ENCODE peak calls at places on chromosomes 16 and 17, in five cellular contexts. L is pons, R is transverse colon, A is KBM-7, F is OCI-M1. X is an unnamed sample.

GRCh38 chr16:68377667-68378420 is 67.0 kb downstream of the PRMT7 start:
- DNase-seq in R (no peak), F (no peak), A (no peak), L (no peak), X (no peak)

GRCh38 chr17:1047177-1047885 is 50.4 kb downstream of the TIMM22 start:
- DNase-seq in L (no peak), A (no peak), R (no peak), F (no peak), X (peak; percentile 48)

GRCh38 chr17:57408064-57408811 is 151.9 kb downstream of the MSI2 start:
- DNase-seq in A (no peak), R (peak; percentile 42), L (peak; percentile 86), F (no peak), X (peak; percentile 60)

GRCh38 chr16:19874816-19875546 is 9.7 kb downstream of the GPRC5B start:
- DNase-seq in A (peak; percentile 60), R (no peak), F (no peak), L (peak; percentile 34), X (no peak)

GRCh38 chr16:714558-715447 is at the start of gene METRN:
- DNase-seq in A (peak; percentile 77), L (peak; percentile 80), R (peak; percentile 94), F (peak; percentile 68), X (peak; percentile 85)

GRCh38 chr16:11211977-11212818 is 43.8 kb downstream of the SOCS1 start:
- DNase-seq in F (no peak), A (no peak), L (no peak), R (no peak), X (no peak)

GRCh38 chr16:79509906-79510305 is 90.6 kb downstream of the MAF start:
- DNase-seq in R (no peak), A (no peak), F (no peak), L (no peak), X (no peak)

GRCh38 chr17:27207073-27207511 is 86.8 kb upstream of the WSB1 start:
- DNase-seq in L (no peak), A (no peak), R (no peak), F (peak; percentile 59), X (no peak)

GRCh38 chr17:21680366-21680765 is 12.0 kb upstream of the KCNJ18 start:
- DNase-seq in F (no peak), A (no peak), L (no peak), R (no peak), X (no peak)

GRCh38 chr16:58510097-58510775 is 5.1 kb upstream of the SETD6 start:
- DNase-seq in A (no peak), F (no peak), L (no peak), R (no peak), X (no peak)

GRCh38 chr17:50186661-50187402 is 14.6 kb downstream of the COL1A1 start:
- DNase-seq in A (no peak), L (no peak), F (no peak), R (no peak), X (no peak)

GRCh38 chr16:70774261-70774660 is 26.7 kb downstream of the VAC14 start:
- DNase-seq in L (no peak), F (no peak), A (no peak), R (no peak), X (no peak)

GRCh38 chr16:85836706-85837582 is 37.4 kb downstream of the COX4I1 start:
- DNase-seq in L (no peak), R (no peak), F (no peak), A (no peak), X (no peak)

GRCh38 chr17:56499799-56500388 is 93.6 kb upstream of the NOG start:
- DNase-seq in F (peak; percentile 56), L (peak; percentile 10), R (no peak), A (peak; percentile 64), X (no peak)

GRCh38 chr16:67030221-67030962 is 1.4 kb downstream of the CBFB start:
- DNase-seq in R (no peak), L (peak; percentile 20), A (peak; percentile 11), F (peak; percentile 55), X (no peak)

GRCh38 chr17:79531191-79531590 is 79.7 kb downstream of the RBFOX3 start:
- DNase-seq in L (no peak), F (no peak), R (no peak), A (no peak), X (no peak)

GRCh38 chr16:56800355-56800754 is 64.7 kb upstream of the SLC12A3 start:
- DNase-seq in L (no peak), R (no peak), F (no peak), A (no peak), X (no peak)

GRCh38 chr17:32954477-32954876 is 26.5 kb downstream of the TMEM98 start:
- DNase-seq in A (no peak), L (no peak), F (no peak), R (peak; percentile 88), X (peak; percentile 86)

GRCh38 chr17:12137859-12138258 is 117.2 kb downstream of the MAP2K4 start:
- DNase-seq in F (no peak), R (no peak), A (no peak), L (no peak), X (no peak)

GRCh38 chr17:77959216-77959925 is 868 bp downstream of the TNRC6C start:
- DNase-seq in F (no peak), A (peak; percentile 38), R (peak; percentile 21), L (no peak), X (peak; percentile 47)

GRCh38 chr17:81337449-81337848 is 42.3 kb upstream of the SLC38A10 start:
- DNase-seq in L (no peak), R (peak; percentile 67), F (no peak), A (no peak), X (peak; percentile 80)

GRCh38 chr17:1470071-1470773 is 14.2 kb upstream of the CRK start:
- DNase-seq in F (no peak), A (no peak), L (no peak), R (no peak), X (no peak)

GRCh38 chr16:22008215-22009142 is 568 bp downstream of the MOSMO start:
- DNase-seq in A (peak; percentile 12), R (peak; percentile 24), F (no peak), L (no peak), X (no peak)

GRCh38 chr17:15884731-15885130 is 60.2 kb upstream of the ADORA2B start:
- DNase-seq in F (no peak), R (no peak), L (no peak), A (no peak), X (no peak)

GRCh38 chr16:64996641-64997040 is 125.2 kb downstream of the CDH11 start:
- DNase-seq in F (no peak), R (no peak), L (no peak), A (no peak), X (no peak)

GRCh38 chr16:68265078-68265925 is 976 bp downstream of the SLC7A6 start:
- DNase-seq in L (peak; percentile 59), F (peak; percentile 73), R (peak; percentile 76), A (peak; percentile 79), X (peak; percentile 77)

GRCh38 chr16:1745181-1745899 is 26.0 kb downstream of the NME3 start:
- DNase-seq in F (no peak), A (no peak), L (no peak), R (no peak), X (no peak)

GRCh38 chr17:48842746-48843145 is 11.9 kb downstream of the CALCOCO2 start:
- DNase-seq in L (no peak), F (no peak), R (no peak), A (no peak), X (no peak)

GRCh38 chr17:35795007-35795870 is at the start of gene MMP28:
- DNase-seq in L (no peak), A (peak; percentile 45), R (peak; percentile 84), F (no peak), X (peak; percentile 86)

GRCh38 chr17:42323268-42323773 is 35.0 kb downstream of the STAT5A start:
- DNase-seq in R (no peak), L (no peak), F (no peak), A (no peak), X (no peak)

GRCh38 chr17:35872581-35872980 is 3.9 kb upstream of the HEATR9 start:
- DNase-seq in R (no peak), F (no peak), L (no peak), A (no peak), X (no peak)

GRCh38 chr16:74451951-74452758 is 30.9 kb upstream of the CLEC18B start:
- DNase-seq in L (no peak), F (no peak), R (no peak), A (no peak), X (no peak)

GRCh38 chr17:13265306-13265705 is 247.5 kb upstream of the ELAC2 start:
- DNase-seq in L (no peak), A (no peak), R (no peak), F (no peak), X (no peak)

GRCh38 chr16:16092925-16093624 is 130.2 kb downstream of the ABCC6 start:
- DNase-seq in L (no peak), A (no peak), R (no peak), F (no peak), X (no peak)

GRCh38 chr17:4297351-4297750 is 33.6 kb upstream of the ANKFY1 start:
- DNase-seq in F (no peak), L (no peak), A (no peak), R (no peak), X (no peak)

X was measured in left colon.